ENCODE peak calls at places on chromosome 22, in six cellular contexts. I, O, G, L, R and F are unnamed samples.
A peak's percentile ranks its signal among the peaks of the same experiment; 100 is the strongest.

GRCh38 chr22:29539105-29539504 is 14.5 kb downstream of the THOC5 start:
- DNase-seq in I (no peak), G (no peak), L (no peak), O (no peak), R (no peak), F (peak; percentile 21)

GRCh38 chr22:24536089-24536488 is 18.8 kb downstream of the GUCD1 start:
- DNase-seq in O (no peak), L (no peak), I (no peak), R (no peak), G (no peak), F (no peak)

GRCh38 chr22:47309946-47310345 is 547.5 kb downstream of the TBC1D22A start:
- DNase-seq in G (no peak), R (no peak), O (no peak), L (no peak), I (no peak), F (no peak)

GRCh38 chr22:35155403-35156025 is 89.6 kb downstream of the ISX start:
- DNase-seq in G (no peak), I (no peak), L (no peak), O (no peak), R (peak; percentile 70), F (no peak)

GRCh38 chr22:45876136-45877035 is 100.6 kb downstream of the WNT7B start:
- DNase-seq in I (no peak), G (no peak), L (no peak), O (peak; percentile 26), R (no peak), F (no peak)

GRCh38 chr22:33357894-33358440 is 299.8 kb upstream of the SYN3 start:
- DNase-seq in G (no peak), R (no peak), O (no peak), I (no peak), L (no peak), F (no peak)

GRCh38 chr22:46031965-46032851 is 55.2 kb upstream of the WNT7B start:
- DNase-seq in G (no peak), L (no peak), I (no peak), R (no peak), O (no peak), F (no peak)

GRCh38 chr22:22800716-22801115 is 86.9 kb upstream of the IGLL5 start:
- DNase-seq in G (peak; percentile 4), I (no peak), R (no peak), O (no peak), L (no peak), F (no peak)

GRCh38 chr22:30422481-30423295 is 2.9 kb upstream of the MTFP1 start:
- DNase-seq in R (peak; percentile 95), L (peak; percentile 56), G (peak; percentile 95), O (peak; percentile 76), I (peak; percentile 60), F (peak; percentile 97)

GRCh38 chr22:42313804-42314581 is 43.5 kb upstream of the TCF20 start:
- DNase-seq in O (peak; percentile 95), I (peak; percentile 72), L (peak; percentile 45), G (peak; percentile 54), R (peak; percentile 94), F (peak; percentile 86)

GRCh38 chr22:29151316-29151715 is 54.4 kb upstream of the EMID1 start:
- DNase-seq in O (no peak), I (no peak), R (no peak), G (no peak), L (no peak), F (no peak)

GRCh38 chr22:30763815-30764686 is 69.4 kb downstream of the OSBP2 start:
- DNase-seq in I (peak; percentile 21), O (peak; percentile 80), L (peak; percentile 79), R (peak; percentile 87), G (peak; percentile 86), F (peak; percentile 68)

GRCh38 chr22:30930228-30930627 is 38.3 kb downstream of the MORC2 start:
- DNase-seq in O (no peak), I (no peak), G (no peak), L (no peak), R (no peak), F (no peak)

GRCh38 chr22:46617250-46618103 is 2.7 kb upstream of the GRAMD4 start:
- DNase-seq in L (no peak), R (no peak), O (no peak), I (no peak), G (peak; percentile 20), F (no peak)

GRCh38 chr22:37501610-37502341 is 15.6 kb upstream of the MFNG start:
- DNase-seq in L (no peak), G (peak; percentile 93), O (no peak), R (peak; percentile 49), I (no peak), F (peak; percentile 84)

GRCh38 chr22:44574057-44574456 is 76.0 kb upstream of the RTL6 start:
- DNase-seq in L (no peak), I (no peak), G (peak; percentile 68), R (no peak), O (no peak), F (no peak)

GRCh38 chr22:23315341-23315917 is 135.1 kb downstream of the BCR start:
- DNase-seq in L (peak; percentile 29), G (peak; percentile 86), O (peak; percentile 82), I (peak; percentile 13), R (peak; percentile 58), F (peak; percentile 82)

GRCh38 chr22:42389137-42389536 is 43.1 kb downstream of the NFAM1 start:
- DNase-seq in R (no peak), L (no peak), G (no peak), I (no peak), O (no peak), F (no peak)

GRCh38 chr22:45216133-45217003 is 24.3 kb downstream of the KIAA0930 start:
- DNase-seq in O (peak; percentile 64), G (peak; percentile 98), L (no peak), R (peak; percentile 75), I (no peak), F (peak; percentile 92)

GRCh38 chr22:31332010-31332409 is 14.1 kb downstream of the PATZ1 start:
- DNase-seq in R (no peak), I (no peak), L (no peak), O (no peak), G (no peak), F (no peak)

GRCh38 chr22:36835903-36836302 is 19.1 kb upstream of the PVALB start:
- DNase-seq in I (no peak), O (no peak), R (no peak), L (no peak), G (no peak), F (no peak)

GRCh38 chr22:21807545-21807944 is 59.9 kb downstream of the MAPK1 start:
- DNase-seq in G (peak; percentile 19), R (no peak), I (no peak), O (no peak), L (no peak), F (no peak)

GRCh38 chr22:35612903-35613302 is 4.2 kb downstream of the MB start:
- DNase-seq in I (no peak), L (no peak), O (no peak), R (no peak), G (no peak), F (no peak)

GRCh38 chr22:20469110-20469855 is 26.3 kb downstream of the KLHL22 start:
- DNase-seq in R (no peak), G (no peak), L (no peak), I (no peak), O (no peak), F (no peak)
- H3K23ac ChIP-seq in R (no peak overlapping the region), G (no peak overlapping the region), L (no peak overlapping the region), I (no peak overlapping the region), O (no peak overlapping the region), F (no peak overlapping the region)

GRCh38 chr22:27752771-27753170 is 48.8 kb downstream of the MN1 start:
- DNase-seq in R (no peak), I (no peak), L (no peak), G (no peak), O (no peak), F (peak; percentile 26)
- H2BK15ac ChIP-seq in R (no peak overlapping the region), I (no peak overlapping the region), L (no peak overlapping the region), G (no peak overlapping the region), O (no peak overlapping the region), F (no peak overlapping the region)

DNA sequence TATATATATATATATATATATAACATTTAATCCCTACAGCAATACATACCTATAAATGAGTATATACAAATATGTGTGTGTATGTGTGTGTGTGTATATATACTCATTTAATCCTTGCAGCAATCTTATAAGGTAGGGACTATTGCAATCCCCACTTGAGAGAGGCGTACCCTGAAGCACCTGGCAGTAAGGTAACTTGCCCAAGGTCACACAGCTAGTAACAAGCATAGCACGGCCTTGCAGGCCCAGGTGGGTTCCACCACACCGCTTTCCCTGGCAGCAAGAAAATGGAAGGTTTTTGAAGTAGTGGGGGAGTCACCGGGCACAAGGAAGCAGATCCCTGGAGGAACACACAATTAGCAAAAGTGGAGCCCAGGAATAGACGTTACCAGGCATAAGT is 3.3 kb upstream of the ADA2 start:
- DNase-seq in L (no peak), I (no peak), R (no peak), G (no peak), O (no peak), F (no peak)
- H3K18ac ChIP-seq in L (no peak overlapping the region), I (no peak overlapping the region), R (no peak overlapping the region), G (no peak overlapping the region), O (no peak overlapping the region), F (no peak overlapping the region)

GRCh38 chr22:40951795-40952602 is 821 bp downstream of the RBX1 start:
- DNase-seq in I (no peak), O (no peak), R (no peak), L (no peak), G (peak; percentile 15), F (no peak)

GRCh38 chr22:40954095-40954494 is 2.9 kb downstream of the RBX1 start:
- DNase-seq in I (no peak), G (no peak), R (no peak), L (no peak), O (no peak), F (no peak)

GRCh38 chr22:40955516-40955915 is 4.3 kb downstream of the RBX1 start:
- DNase-seq in I (no peak), G (peak; percentile 21), L (no peak), R (no peak), O (no peak), F (peak; percentile 59)

GRCh38 chr22:40953446-40953845 is 2.3 kb downstream of the RBX1 start:
- DNase-seq in I (no peak), O (no peak), G (no peak), L (no peak), R (peak; percentile 61), F (peak; percentile 24)

GRCh38 chr22:40950888-40951794 is at the start of gene RBX1:
- DNase-seq in G (peak; percentile 98), O (peak; percentile 98), R (peak; percentile 99), L (peak; percentile 99), I (peak; percentile 94), F (peak; percentile 99)
- H3K23ac ChIP-seq in G (peak within 1 kb of the TSS; percentile 98), O (no peak within 1 kb of the TSS), R (peak within 1 kb of the TSS; percentile 11), L (peak within 1 kb of the TSS; percentile 97), I (peak within 1 kb of the TSS; percentile 17), F (no peak within 1 kb of the TSS)

GRCh38 chr22:48800886-48801607 is 1026.6 kb downstream of the BRD1 start:
- DNase-seq in I (no peak), O (no peak), R (no peak), G (no peak), L (no peak), F (no peak)
- H2BK15ac ChIP-seq in I (peak overlapping the region; percentile 40), O (no peak overlapping the region), R (no peak overlapping the region), G (no peak overlapping the region), L (no peak overlapping the region), F (no peak overlapping the region)